ENCODE peak calls at places on chromosomes 16 and 17, in ten cellular contexts. J is B cell; T is stimulated activated CD8-positive, alpha-beta memory T cell treated with anti-CD3 and anti-CD28 coated beads, Interleukin-4, amount 100 ng/mL, for 24 hours; O is activated T-helper 1 cell treated with Interleukin-2 at 50 U/mL for 16 hours; Y is Caki2; V is astrocyte of the spinal cord; G is ELR; P is stimulated activated effector memory CD8-positive, alpha-beta T cell treated with anti-CD3 and anti-CD28 coated beads, Interleukin-12 subunit alpha, Interleukin-12 subunit beta, amount 100 ng/mL, for 72 hours; S is ureter; L is HFFc6. K is an unnamed sample.

GRCh38 chr16:51756447-51757123 is 605.5 kb upstream of the SALL1 start:
- DNase-seq in J (no peak), T (no peak), O (no peak), Y (no peak), V (peak), G (no peak), P (no peak), S (no peak), L (no peak), K (peak)

GRCh38 chr16:50884066-50884860 is 142.4 kb downstream of the CYLD start:
- DNase-seq in J (no peak), T (peak), O (no peak), Y (no peak), V (no peak), G (peak), P (peak), S (peak), L (no peak), K (peak)

GRCh38 chr17:35170968-35171771 is 23.0 kb downstream of the SLC35G3 start:
- DNase-seq in J (no peak), T (no peak), O (no peak), Y (peak), V (peak), G (peak), P (peak), S (no peak), L (peak), K (no peak)

GRCh38 chr16:1771864-1772361 is 570 bp upstream of the NME3 start:
- DNase-seq in J (no peak), T (no peak), O (no peak), Y (no peak), V (no peak), G (peak), P (peak), S (no peak), L (no peak), K (peak)

GRCh38 chr17:77708936-77709335 is 249.6 kb upstream of the TNRC6C start:
- DNase-seq in J (no peak), T (no peak), O (no peak), Y (no peak), V (no peak), G (no peak), P (no peak), S (no peak), L (no peak), K (peak)

GRCh38 chr16:35215287-35215686 is 1755.9 kb downstream of the TP53TG3F start:
- DNase-seq in J (no peak), T (no peak), O (no peak), Y (no peak), V (no peak), G (peak), P (no peak), S (no peak), L (no peak), K (no peak)

GRCh38 chr17:59893617-59894100 is 738 bp downstream of the RPS6KB1 start:
- DNase-seq in J (no peak), T (no peak), O (no peak), Y (peak), V (peak), G (peak), P (no peak), S (no peak), L (peak), K (no peak)

GRCh38 chr17:2063306-2064146 is 8.6 kb downstream of the HIC1 start:
- DNase-seq in J (no peak), T (no peak), O (no peak), Y (no peak), V (peak), G (no peak), P (peak), S (no peak), L (no peak), K (no peak)

GRCh38 chr16:3874794-3875692 is 5.5 kb downstream of the CREBBP start:
- DNase-seq in J (no peak), T (no peak), O (no peak), Y (no peak), V (no peak), G (no peak), P (no peak), S (no peak), L (no peak), K (no peak)

GRCh38 chr17:17849147-17849820 is 12.5 kb upstream of the SREBF1 start:
- DNase-seq in J (no peak), T (peak), O (peak), Y (no peak), V (peak), G (no peak), P (peak), S (peak), L (peak), K (peak)

GRCh38 chr16:29899516-29900101 is at the start of gene SEZ6L2:
- DNase-seq in J (no peak), T (peak), O (no peak), Y (peak), V (peak), G (peak), P (peak), S (peak), L (peak), K (peak)

GRCh38 chr17:1067282-1067956 is 70.5 kb downstream of the TIMM22 start:
- DNase-seq in J (no peak), T (no peak), O (no peak), Y (no peak), V (no peak), G (no peak), P (no peak), S (no peak), L (no peak), K (peak)

K was measured in endodermal cell.